ENCODE peak calls at places on chromosomes 13 and 19, in seven cellular contexts. E is brain microvascular endothelial cell, F is mesendoderm, S is right atrium auricular region, J is pancreas, T is suprapubic skin, I is A549. K is an unnamed sample.

GRCh38 chr13:75316427-75316826 is 165.5 kb downstream of the TBC1D4 start:
- DNase-seq in E (no peak), F (no peak), S (no peak), J (no peak), T (no peak), I (no peak), K (no peak)

GRCh38 chr13:104954210-104954609 is 1581.3 kb downstream of the EFNB2 start:
- DNase-seq in E (no peak), F (no peak), S (no peak), J (no peak), T (no peak), I (no peak), K (no peak)

GRCh38 chr13:20796791-20797513 is 23.2 kb upstream of the EEF1AKMT1 start:
- DNase-seq in E (no peak), F (no peak), S (no peak), J (no peak), T (no peak), I (no peak), K (no peak)

GRCh38 chr13:97855570-97855970 is 97.9 kb upstream of the IPO5 start:
- DNase-seq in E (peak), F (peak), S (no peak), J (peak), T (no peak), I (peak), K (no peak)

GRCh38 chr13:32726374-32727037 is 140.3 kb downstream of the PDS5B start:
- DNase-seq in E (no peak), F (no peak), S (no peak), J (no peak), T (no peak), I (no peak), K (no peak)

GRCh38 chr19:19615086-19615485 is 3.4 kb downstream of the PBX4 start:
- DNase-seq in E (no peak), F (no peak), S (no peak), J (no peak), T (no peak), I (no peak), K (no peak)

GRCh38 chr19:39180749-39181148 is 16.0 kb upstream of the NCCRP1 start:
- DNase-seq in E (no peak), F (no peak), S (no peak), J (no peak), T (no peak), I (no peak), K (no peak)

GRCh38 chr19:2634228-2634951 is 68.1 kb downstream of the GNG7 start:
- DNase-seq in E (no peak), F (no peak), S (peak), J (no peak), T (no peak), I (no peak), K (peak)

GRCh38 chr13:50268500-50268899 is 253.3 kb downstream of the KCNRG start:
- DNase-seq in E (no peak), F (no peak), S (no peak), J (no peak), T (no peak), I (no peak), K (no peak)

GRCh38 chr13:40148103-40148502 is 492.6 kb downstream of the COG6 start:
- DNase-seq in E (no peak), F (no peak), S (no peak), J (no peak), T (no peak), I (no peak), K (no peak)

GRCh38 chr19:2154587-2155075 is 3.3 kb upstream of the AP3D1 start:
- DNase-seq in E (no peak), F (no peak), S (no peak), J (no peak), T (no peak), I (no peak), K (no peak)

GRCh38 chr19:2524840-2525723 is 49.2 kb downstream of the GADD45B start:
- DNase-seq in E (peak), F (peak), S (no peak), J (no peak), T (no peak), I (peak), K (no peak)

GRCh38 chr13:74027161-74027779 is 106.9 kb downstream of the KLF12 start:
- DNase-seq in E (no peak), F (no peak), S (no peak), J (no peak), T (no peak), I (no peak), K (no peak)

GRCh38 chr19:16461630-16462051 is 10.1 kb downstream of the EPS15L1 start:
- DNase-seq in E (no peak), F (no peak), S (peak), J (no peak), T (no peak), I (no peak), K (no peak)

GRCh38 chr13:42354246-42355117 is 82.5 kb downstream of the AKAP11 start:
- DNase-seq in E (peak), F (peak), S (no peak), J (no peak), T (no peak), I (no peak), K (no peak)

GRCh38 chr13:95452376-95452775 is 100.1 kb upstream of the CLDN10 start:
- DNase-seq in E (no peak), F (no peak), S (no peak), J (no peak), T (no peak), I (no peak), K (no peak)

GRCh38 chr13:30702006-30702405 is 33.3 kb upstream of the ALOX5AP start:
- DNase-seq in E (no peak), F (peak), S (no peak), J (no peak), T (no peak), I (no peak), K (peak)

GRCh38 chr13:98475521-98475920 is 101.4 kb downstream of the STK24 start:
- DNase-seq in E (peak), F (peak), S (no peak), J (no peak), T (peak), I (no peak), K (no peak)

GRCh38 chr13:37914781-37915391 is 45.3 kb upstream of the TRPC4 start:
- DNase-seq in E (peak), F (peak), S (no peak), J (no peak), T (no peak), I (no peak), K (no peak)

GRCh38 chr13:44768233-44768632 is 192.1 kb upstream of the TSC22D1 start:
- DNase-seq in E (no peak), F (no peak), S (no peak), J (no peak), T (no peak), I (no peak), K (no peak)

DNA sequence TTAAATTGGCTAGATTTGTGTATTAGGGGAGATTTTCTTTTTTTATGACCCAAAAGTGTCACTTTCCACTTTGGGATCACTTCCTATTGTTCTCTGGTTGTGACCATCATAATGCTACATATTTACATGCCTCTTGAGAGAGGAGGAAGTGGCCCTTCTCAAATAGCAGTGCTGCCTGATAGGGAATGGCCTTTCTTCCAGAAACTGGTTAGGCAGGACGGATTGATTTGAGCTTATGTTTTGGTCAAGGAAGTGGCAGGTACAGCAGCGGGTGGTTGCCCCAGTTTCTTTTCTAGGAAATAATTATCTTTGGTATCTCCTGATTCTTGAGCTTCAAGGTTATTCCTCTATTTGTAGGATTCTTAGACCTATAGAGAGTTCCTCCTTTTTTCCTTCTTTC is 21.9 kb upstream of the WTIP start:
- DNase-seq in E (no peak), F (no peak), S (no peak), J (no peak), T (no peak), I (no peak), K (no peak)
- H3K27ac ChIP-seq in E (no peak), F (no peak), S (no peak), J (no peak), T (no peak), I (no peak), K (peak)

DNA sequence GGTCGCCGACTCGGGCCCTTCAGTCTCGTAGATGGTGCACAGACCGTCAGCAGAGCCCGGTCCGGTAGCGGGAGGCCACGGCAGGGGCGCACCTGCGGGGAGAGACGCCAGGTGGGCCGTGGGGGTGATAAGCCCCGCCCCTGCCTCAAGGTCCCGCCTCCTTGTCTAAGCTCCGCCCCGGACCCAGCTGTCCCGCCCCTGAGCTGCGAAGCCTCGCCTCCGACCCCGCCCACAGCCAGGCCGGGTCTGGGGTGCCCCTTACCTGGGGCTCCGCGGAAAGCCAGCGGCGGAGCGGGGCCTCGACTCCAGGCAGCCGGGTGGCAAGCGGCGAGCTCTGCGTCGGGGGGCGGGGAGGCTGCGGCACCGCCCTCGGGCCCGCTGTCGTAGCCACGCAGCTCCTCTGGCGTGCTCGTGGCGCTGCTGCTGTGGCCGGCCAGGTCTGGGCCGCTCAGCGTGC is 4.7 kb downstream of the PRR36 start:
- DNase-seq in E (no peak), F (peak), S (no peak), J (peak), T (peak), I (no peak), K (no peak)
- H3K27ac ChIP-seq in E (no peak), F (no peak), S (peak), J (peak), T (peak), I (peak), K (no peak)

GRCh38 chr19:44905437-44906160 is at the start of gene APOE:
- DNase-seq in E (no peak), F (peak), S (no peak), J (no peak), T (no peak), I (no peak), K (no peak)
- H3K27ac ChIP-seq in E (no peak), F (peak), S (no peak), J (no peak), T (peak), I (peak), K (no peak)

GRCh38 chr19:13022111-13022858 is 27.0 kb downstream of the NFIX start:
- DNase-seq in E (peak), F (no peak), S (no peak), J (no peak), T (no peak), I (no peak), K (peak)

GRCh38 chr19:13017306-13018036 is 22.2 kb downstream of the NFIX start:
- DNase-seq in E (no peak), F (peak), S (no peak), J (no peak), T (no peak), I (no peak), K (no peak)

GRCh38 chr19:13018037-13018914 is 23.0 kb downstream of the NFIX start:
- DNase-seq in E (no peak), F (peak), S (no peak), J (no peak), T (peak), I (no peak), K (no peak)

GRCh38 chr19:13019330-13019729 is 24.1 kb downstream of the NFIX start:
- DNase-seq in E (no peak), F (no peak), S (no peak), J (no peak), T (no peak), I (no peak), K (no peak)

GRCh38 chr19:13020002-13020414 is 24.7 kb downstream of the NFIX start:
- DNase-seq in E (no peak), F (peak), S (no peak), J (no peak), T (no peak), I (no peak), K (no peak)
- H3K27ac ChIP-seq in E (no peak), F (no peak), S (peak), J (no peak), T (peak), I (no peak), K (peak)

DNA sequence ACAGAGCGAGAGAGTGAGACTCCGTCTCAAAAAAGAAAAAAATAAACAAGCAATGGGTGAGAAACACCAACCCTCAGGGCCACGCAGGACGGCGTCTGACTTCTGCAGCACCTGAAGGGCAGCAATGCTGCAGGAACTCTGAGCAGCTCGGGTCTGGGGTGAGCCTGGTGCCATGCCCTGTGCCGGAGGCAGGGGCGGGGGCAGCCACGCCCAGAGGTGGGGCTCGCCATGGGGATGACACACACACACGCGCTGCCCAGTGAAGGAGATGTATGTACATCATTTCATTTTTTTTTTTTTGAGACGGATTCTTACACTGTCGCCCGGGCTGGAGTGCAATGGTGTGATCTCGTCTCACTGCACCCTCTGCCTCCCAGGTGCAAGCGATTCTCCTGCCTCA is 24.3 kb downstream of the GPX4 start:
- DNase-seq in E (no peak), F (no peak), S (no peak), J (no peak), T (no peak), I (no peak), K (no peak)
- H3K27ac ChIP-seq in E (no peak), F (no peak), S (no peak), J (no peak), T (no peak), I (no peak), K (no peak)